ENCODE peak calls at places on chromosomes 12 and 14, in seven cellular contexts. N, Q, D, E, R, P and L are unnamed samples.

GRCh38 chr12:124053855-124054254 is 80.8 kb downstream of the ZNF664 start:
- DNase-seq in N (no peak), Q (peak; percentile 63), D (peak; percentile 82), E (peak; percentile 34), R (no peak), P (peak; percentile 52), L (no peak)

GRCh38 chr14:74912111-74912510 is 10.9 kb downstream of the RPS6KL1 start:
- DNase-seq in N (no peak), Q (no peak), D (no peak), E (no peak), R (no peak), P (no peak), L (no peak)

GRCh38 chr14:35196571-35196970 is 74.2 kb downstream of the PRORP start:
- DNase-seq in N (no peak), Q (no peak), D (no peak), E (no peak), R (no peak), P (no peak), L (no peak)

GRCh38 chr12:106109168-106109910 is 29.4 kb downstream of the NUAK1 start:
- DNase-seq in N (no peak), Q (no peak), D (no peak), E (no peak), R (no peak), P (no peak), L (no peak)

GRCh38 chr14:56102901-56103409 is 15.3 kb upstream of the PELI2 start:
- DNase-seq in N (no peak), Q (no peak), D (no peak), E (no peak), R (no peak), P (no peak), L (no peak)

GRCh38 chr12:92146497-92146828 is 817 bp upstream of the BTG1 start:
- DNase-seq in N (no peak), Q (peak; percentile 50), D (no peak), E (no peak), R (no peak), P (no peak), L (no peak)

GRCh38 chr12:108616941-108617858 is 16.5 kb downstream of the SELPLG start:
- DNase-seq in N (no peak), Q (peak; percentile 26), D (no peak), E (no peak), R (no peak), P (no peak), L (no peak)

GRCh38 chr14:74965770-74966153 is 10.4 kb upstream of the PGF start:
- DNase-seq in N (no peak), Q (peak; percentile 42), D (no peak), E (no peak), R (no peak), P (no peak), L (no peak)

GRCh38 chr12:96015672-96016071 is 19.5 kb upstream of the HAL start:
- DNase-seq in N (no peak), Q (no peak), D (peak; percentile 36), E (no peak), R (no peak), P (no peak), L (no peak)

GRCh38 chr14:88045705-88046104 is 40.8 kb downstream of the GPR65 start:
- DNase-seq in N (no peak), Q (no peak), D (no peak), E (no peak), R (no peak), P (peak; percentile 50), L (no peak)

GRCh38 chr14:32731249-32731648 is 207.4 kb upstream of the NPAS3 start:
- DNase-seq in N (no peak), Q (no peak), D (no peak), E (no peak), R (no peak), P (no peak), L (no peak)

GRCh38 chr12:81757731-81758325 is 1.3 kb downstream of the PPFIA2 start:
- DNase-seq in N (no peak), Q (no peak), D (no peak), E (no peak), R (no peak), P (no peak), L (no peak)

DNA sequence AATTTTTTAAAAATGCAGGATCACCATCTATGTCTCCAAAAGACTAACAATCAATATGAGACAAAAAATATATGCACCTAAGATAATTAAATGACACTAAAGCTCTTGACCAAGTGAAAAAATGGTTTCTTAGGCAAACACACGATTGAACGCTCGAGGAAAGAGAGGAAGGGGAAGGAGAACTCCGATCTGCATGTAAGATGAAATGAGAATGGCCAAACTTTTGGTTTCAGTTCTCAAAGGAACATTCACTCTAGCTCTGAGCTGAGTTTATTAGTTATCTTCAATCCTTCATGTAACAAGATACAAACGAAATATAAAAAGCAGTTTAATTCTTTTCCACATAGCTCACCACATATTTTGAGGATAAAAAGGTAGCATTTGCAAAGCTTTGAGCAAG is 2.8 kb downstream of the DYRK4 start:
- DNase-seq in N (no peak), Q (no peak), D (no peak), E (no peak), R (no peak), P (no peak), L (no peak)
- TF ChIP-seq CTCF in N (no peak), Q (no peak), D (no peak), E (no peak), R (no peak), P (no peak), L (no peak)

GRCh38 chr12:20194171-20194570 is 174.2 kb upstream of the PDE3A start:
- DNase-seq in N (no peak), Q (peak; percentile 26), D (peak; percentile 30), E (no peak), R (no peak), P (no peak), L (no peak)
- TF ChIP-seq CTCF in N (peak; percentile 41), Q (no peak), D (peak; percentile 34), E (peak; percentile 36), R (no peak), P (no peak), L (no peak)

DNA sequence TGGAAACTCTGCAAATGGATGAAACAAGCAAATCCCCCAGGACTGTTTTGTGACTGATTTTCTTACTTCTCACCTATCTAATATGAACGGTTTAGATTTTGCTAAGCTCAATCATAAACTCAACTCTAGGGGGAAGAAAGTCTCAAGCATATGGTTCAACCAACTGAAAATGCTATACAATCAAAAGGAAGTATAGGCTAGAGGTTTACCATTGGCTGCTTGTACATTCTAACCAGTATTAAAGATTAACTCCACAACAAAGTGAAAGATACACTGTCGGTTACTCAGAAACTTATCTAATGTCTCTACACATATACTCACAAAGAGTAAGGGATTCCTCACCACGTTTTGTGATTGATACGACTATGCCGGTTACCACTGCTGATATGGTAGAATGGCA is 281.8 kb upstream of the SOX5 start:
- DNase-seq in N (no peak), Q (no peak), D (no peak), E (no peak), R (no peak), P (no peak), L (no peak)
- TF ChIP-seq CTCF in N (no peak), Q (no peak), D (no peak), E (no peak), R (no peak), P (no peak), L (no peak)

GRCh38 chr12:65764325-65764724 is 60.0 kb upstream of the HMGA2 start:
- DNase-seq in N (no peak), Q (no peak), D (no peak), E (no peak), R (no peak), P (no peak), L (no peak)
- TF ChIP-seq CTCF in N (no peak), Q (no peak), D (no peak), E (no peak), R (no peak), P (no peak), L (no peak)

DNA sequence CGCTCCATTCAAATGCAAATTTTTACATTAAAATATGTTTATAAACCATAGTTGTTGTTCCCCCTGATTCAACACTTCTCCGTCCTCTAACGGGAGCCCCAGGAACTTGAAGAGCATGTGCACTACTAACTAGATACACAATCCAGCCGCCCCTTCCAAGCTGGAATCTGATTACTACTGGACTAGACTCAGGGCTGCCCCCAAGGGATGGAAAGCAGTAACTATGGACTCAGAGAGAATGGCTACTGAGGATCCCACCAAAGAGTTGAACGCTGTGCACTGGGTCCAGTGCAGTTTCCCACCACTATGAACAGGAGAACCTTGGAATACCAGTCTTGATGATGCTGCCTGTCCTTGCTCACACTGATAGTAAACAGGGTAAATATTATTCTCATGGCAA is 48.6 kb upstream of the PCNX1 start:
- DNase-seq in N (no peak), Q (no peak), D (peak; percentile 7), E (no peak), R (no peak), P (no peak), L (no peak)
- TF ChIP-seq CTCF in N (no peak), Q (no peak), D (peak; percentile 17), E (no peak), R (no peak), P (no peak), L (no peak)

GRCh38 chr12:121709478-121709890 is 3.1 kb upstream of the TMEM120B start:
- DNase-seq in N (no peak), Q (peak; percentile 91), D (no peak), E (no peak), R (peak; percentile 86), P (no peak), L (no peak)
- TF ChIP-seq CTCF in N (peak; percentile 22), Q (no peak), D (no peak), E (no peak), R (no peak), P (no peak), L (no peak)

DNA sequence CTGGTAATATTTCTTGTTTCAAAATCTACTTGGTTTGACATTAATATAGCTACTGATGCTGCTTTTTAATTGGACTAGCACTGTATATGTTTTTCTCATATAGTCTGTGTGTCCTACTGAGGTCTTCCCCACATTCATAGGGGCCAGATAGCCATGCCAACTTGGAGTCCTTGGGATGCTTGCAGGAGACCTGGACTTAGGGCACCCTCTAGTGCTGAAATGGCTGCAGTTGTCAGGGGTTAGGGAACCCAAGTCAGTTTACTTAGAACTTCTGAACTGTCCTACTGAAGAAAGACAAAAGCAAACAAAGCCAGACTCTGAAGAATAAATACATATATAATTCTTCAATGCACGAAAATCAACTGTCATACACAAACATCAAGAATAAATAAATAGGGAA is 279.9 kb upstream of the SYT1 start:
- DNase-seq in N (no peak), Q (no peak), D (peak; percentile 77), E (no peak), R (no peak), P (no peak), L (no peak)
- TF ChIP-seq CTCF in N (peak; percentile 39), Q (no peak), D (peak; percentile 77), E (no peak), R (peak; percentile 45), P (no peak), L (no peak)

DNA sequence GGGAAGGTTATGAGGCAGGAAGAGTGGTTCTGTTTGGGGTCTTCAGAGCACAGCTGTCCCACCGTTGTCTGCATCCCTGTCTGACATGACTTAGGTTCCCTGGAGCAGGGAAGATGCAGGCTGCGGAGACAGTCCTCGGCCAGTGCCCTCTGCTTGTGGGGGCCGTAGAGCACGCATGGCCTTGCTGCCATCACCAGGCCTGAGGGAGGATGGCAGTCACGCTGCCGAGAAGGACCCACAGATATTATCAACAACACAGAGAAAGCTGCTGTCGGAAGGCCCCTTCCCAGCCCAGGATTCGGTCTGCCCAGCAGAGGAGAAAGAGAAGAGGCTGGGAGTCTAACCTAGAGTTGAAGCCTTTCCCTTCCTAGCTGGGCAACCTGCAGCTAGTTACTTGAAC is 35.0 kb downstream of the ERH start:
- DNase-seq in N (no peak), Q (no peak), D (peak; percentile 74), E (peak; percentile 52), R (no peak), P (peak; percentile 53), L (no peak)
- TF ChIP-seq CTCF in N (peak; percentile 37), Q (peak; percentile 14), D (peak; percentile 63), E (peak; percentile 47), R (no peak), P (peak; percentile 25), L (no peak)